ENCODE peak calls at places on chromosomes 12 and 14, in ten cellular contexts. D is MM.1S, K is brain microvascular endothelial cell, M is adrenal gland, F is hepatocyte, Y is cardiac muscle cell, J is thyroid gland, P is heart left ventricle, L is SK-N-SH, W is IMR-90. Z is an unnamed sample. For H3K36me3, the result is how much of the 10 kb centered on the place peaks cover.

GRCh38 chr12:107440596-107440995 is 245.0 kb upstream of the PWP1 start:
- DNase-seq in D (no peak), K (no peak), M (no peak), F (no peak), Y (no peak), J (no peak), P (no peak), L (no peak), W (no peak), Z (no peak)

GRCh38 chr12:118979763-118980406 is 1.5 kb upstream of the SRRM4 start:
- DNase-seq in D (peak), K (peak), M (peak), F (peak), Y (peak), J (peak), P (peak), L (peak), W (peak), Z (no peak)

GRCh38 chr12:124376435-124376834 is 81.5 kb downstream of the RFLNA start:
- DNase-seq in D (no peak), K (no peak), M (no peak), F (no peak), Y (no peak), J (no peak), P (no peak), L (no peak), W (no peak), Z (no peak)

GRCh38 chr12:109934026-109934425 is 34.0 kb downstream of the TCHP start:
- DNase-seq in D (no peak), K (no peak), M (no peak), F (no peak), Y (no peak), J (peak), P (no peak), L (no peak), W (peak), Z (no peak)

GRCh38 chr12:55996715-55997534 is at the start of gene SUOX:
- DNase-seq in D (peak), K (peak), M (peak), F (peak), Y (peak), J (peak), P (peak), L (peak), W (peak), Z (peak)

GRCh38 chr14:96889091-96889490 is 91.9 kb downstream of the VRK1 start:
- DNase-seq in D (no peak), K (no peak), M (no peak), F (no peak), Y (no peak), J (no peak), P (no peak), L (peak), W (no peak), Z (no peak)

GRCh38 chr14:58428011-58428807 is 690 bp downstream of the KIAA0586 start:
- DNase-seq in D (peak), K (peak), M (no peak), F (peak), Y (peak), J (no peak), P (no peak), L (peak), W (peak), Z (no peak)

GRCh38 chr14:91396959-91397815 is 20.4 kb downstream of the CCDC88C start:
- DNase-seq in D (peak), K (no peak), M (no peak), F (no peak), Y (no peak), J (no peak), P (no peak), L (no peak), W (no peak), Z (no peak)

GRCh38 chr12:104957388-104958008 is 592 bp downstream of the SLC41A2 start:
- DNase-seq in D (peak), K (no peak), M (peak), F (no peak), Y (no peak), J (no peak), P (no peak), L (peak), W (no peak), Z (no peak)

GRCh38 chr14:47442206-47442605 is 233.2 kb downstream of the MDGA2 start:
- DNase-seq in D (no peak), K (peak), M (no peak), F (peak), Y (peak), J (no peak), P (no peak), L (no peak), W (no peak), Z (no peak)

GRCh38 chr12:47133981-47134380 is 54.2 kb upstream of the AMIGO2 start:
- DNase-seq in D (no peak), K (no peak), M (no peak), F (no peak), Y (no peak), J (no peak), P (no peak), L (no peak), W (no peak), Z (no peak)

GRCh38 chr14:61609143-61609851 is 86.0 kb upstream of the HIF1A start:
- DNase-seq in D (no peak), K (no peak), M (no peak), F (no peak), Y (no peak), J (peak), P (no peak), L (peak), W (peak), Z (peak)

GRCh38 chr12:29582677-29583076 is 85.2 kb upstream of the OVCH1 start:
- DNase-seq in D (no peak), K (no peak), M (peak), F (no peak), Y (no peak), J (no peak), P (peak), L (no peak), W (no peak), Z (no peak)

GRCh38 chr14:105088812-105089745 is 23.8 kb upstream of the GPR132 start:
- DNase-seq in D (no peak), K (no peak), M (no peak), F (peak), Y (no peak), J (no peak), P (peak), L (no peak), W (peak), Z (no peak)

GRCh38 chr12:52033506-52034258 is 17.6 kb upstream of the NR4A1 start:
- DNase-seq in D (no peak), K (no peak), M (peak), F (no peak), Y (no peak), J (no peak), P (no peak), L (no peak), W (no peak), Z (no peak)

GRCh38 chr12:52037248-52037861 is 13.9 kb upstream of the NR4A1 start:
- DNase-seq in D (no peak), K (peak), M (peak), F (peak), Y (peak), J (peak), P (peak), L (peak), W (peak), Z (peak)

GRCh38 chr12:52035926-52036325 is 15.3 kb upstream of the NR4A1 start:
- DNase-seq in D (no peak), K (no peak), M (peak), F (no peak), Y (no peak), J (no peak), P (no peak), L (no peak), W (no peak), Z (no peak)

GRCh38 chr12:52038447-52038846 is 12.8 kb upstream of the NR4A1 start:
- DNase-seq in D (no peak), K (no peak), M (no peak), F (no peak), Y (no peak), J (no peak), P (no peak), L (no peak), W (peak), Z (no peak)

DNA sequence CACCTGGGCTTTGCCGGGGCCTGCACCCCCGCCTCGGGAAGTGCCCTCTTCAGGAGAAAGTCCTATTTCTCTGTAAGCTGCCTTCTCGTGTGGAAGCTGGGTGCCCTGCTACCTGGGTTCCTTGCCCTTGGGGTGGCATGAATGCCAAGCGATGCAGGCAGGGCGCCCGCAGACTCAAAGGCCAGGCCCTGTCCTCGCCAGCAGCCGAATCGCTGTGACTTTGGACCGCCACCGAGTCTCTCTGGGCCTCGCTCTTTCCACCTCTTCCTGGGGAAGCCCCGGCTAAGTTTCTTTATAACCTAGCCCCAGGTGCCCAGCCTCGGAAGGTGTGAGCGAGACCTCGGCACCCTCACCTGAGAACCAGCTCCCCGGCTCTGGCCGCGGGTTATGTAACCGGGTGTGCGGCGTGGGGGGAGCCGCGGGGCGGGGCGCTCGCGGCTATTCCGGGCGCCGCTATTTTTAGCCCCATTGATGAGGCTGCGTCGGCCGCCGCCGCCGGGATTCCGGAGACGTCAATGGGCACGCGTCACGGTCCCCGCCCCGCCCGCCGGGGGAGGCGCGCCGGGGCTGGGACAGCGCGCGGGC is 14.6 kb upstream of the NR4A1 start:
- DNase-seq in D (peak), K (peak), M (peak), F (peak), Y (peak), J (peak), P (peak), L (peak), W (peak), Z (peak)
- H3K4me3 ChIP-seq in D (peak), K (peak), M (peak), F (no peak), Y (peak), J (no peak), P (peak), L (no peak), W (peak), Z (peak)

DNA sequence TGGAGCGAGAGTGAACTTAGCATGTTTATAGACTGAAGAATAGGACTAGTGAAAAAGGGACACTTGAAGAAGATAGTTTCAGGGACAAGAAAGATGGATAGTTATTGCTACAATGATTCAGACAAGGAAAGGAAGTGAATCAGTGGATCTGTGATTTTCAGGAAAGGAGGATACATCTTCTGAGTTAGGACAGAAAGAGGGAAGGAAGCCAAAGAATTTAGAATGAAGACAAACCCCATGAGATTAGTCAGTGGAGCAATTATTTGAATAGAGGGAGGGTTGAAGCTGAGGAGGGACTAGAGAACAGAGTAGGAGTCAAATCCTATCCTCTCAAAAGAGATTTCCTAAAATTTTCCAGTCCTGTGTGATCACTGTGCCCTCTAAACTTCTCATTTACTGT is 282.7 kb downstream of the AKAP6 start:
- DNase-seq in D (no peak), K (no peak), M (no peak), F (no peak), Y (no peak), J (no peak), P (no peak), L (no peak), W (peak), Z (no peak)
- H3K27ac ChIP-seq in D (no peak), K (no peak), M (no peak), F (no peak), Y (no peak), J (no peak), P (no peak), L (peak), W (no peak), Z (peak)

DNA sequence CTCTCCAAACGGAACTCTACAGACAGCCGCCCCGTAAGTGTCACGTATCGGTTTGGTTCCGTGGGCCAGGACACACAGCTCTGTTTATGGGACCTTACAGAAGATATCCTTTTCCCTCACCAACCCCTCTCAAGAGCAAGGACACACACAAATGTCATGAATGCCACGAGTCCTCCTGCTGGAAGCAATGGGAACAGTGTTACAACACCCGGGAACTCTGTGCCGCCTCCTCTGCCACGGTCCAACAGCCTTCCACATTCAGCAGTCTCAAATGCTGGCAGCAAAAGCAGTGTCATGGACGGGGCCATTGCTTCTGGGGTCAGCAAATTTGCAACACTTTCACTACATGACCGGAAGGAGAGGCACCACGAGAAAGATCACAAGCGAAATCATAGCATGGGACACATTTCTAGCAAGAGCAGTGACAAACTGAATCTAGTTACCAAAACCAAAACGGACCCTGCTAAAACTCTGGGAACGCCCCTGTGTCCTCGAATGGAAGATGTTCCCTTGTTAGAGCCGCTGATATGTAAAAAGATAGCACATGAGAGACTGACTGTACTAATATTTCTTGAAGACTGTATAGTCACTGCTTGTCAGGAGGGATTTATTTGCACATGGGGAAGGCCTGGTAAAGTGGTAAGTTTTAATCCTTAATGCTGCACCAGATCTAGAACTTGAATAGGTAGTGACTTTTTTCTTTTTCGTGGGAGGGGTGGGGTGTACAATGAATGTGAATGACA is 69.7 kb downstream of the WDR20 start:
- DNase-seq in D (no peak), K (no peak), M (peak), F (peak), Y (peak), J (peak), P (no peak), L (peak), W (peak), Z (no peak)
- H3K36me3 ChIP-seq in D (under half), K (under half), M (under half), F (under half), Y (under half), J (under half), P (half or more), L (under half), W (under half), Z (under half)

GRCh38 chr12:51863921-51864700 is 15.6 kb upstream of the FIGNL2 start:
- DNase-seq in D (no peak), K (no peak), M (no peak), F (peak), Y (peak), J (no peak), P (no peak), L (peak), W (no peak), Z (no peak)
- H3K4me3 ChIP-seq in D (peak), K (peak), M (peak), F (no peak), Y (peak), J (no peak), P (peak), L (no peak), W (no peak), Z (peak)

GRCh38 chr14:98385851-98386250 is 886.1 kb downstream of the BCL11B start:
- DNase-seq in D (no peak), K (no peak), M (no peak), F (no peak), Y (no peak), J (no peak), P (no peak), L (no peak), W (no peak), Z (no peak)

GRCh38 chr14:98379829-98380228 is 892.2 kb downstream of the BCL11B start:
- DNase-seq in D (no peak), K (no peak), M (no peak), F (no peak), Y (no peak), J (no peak), P (no peak), L (no peak), W (no peak), Z (no peak)

GRCh38 chr14:98382662-98383061 is 889.3 kb downstream of the BCL11B start:
- DNase-seq in D (no peak), K (no peak), M (no peak), F (no peak), Y (no peak), J (no peak), P (no peak), L (no peak), W (no peak), Z (no peak)
- H3K27ac ChIP-seq in D (no peak), K (no peak), M (no peak), F (no peak), Y (no peak), J (no peak), P (no peak), L (no peak), W (no peak), Z (no peak)